ENCODE peak calls at places on chromosomes 1 and 21, in ten cellular contexts. U, F, Z, G, J, T, V, M, X and I are unnamed samples. For H4K20me1, the result is how much of the 10 kb centered on the place peaks cover.

GRCh38 chr1:151058682-151059341 is 610 bp downstream of the CDC42SE1 start:
- DNase-seq in U (peak), F (peak), Z (no peak), G (peak), J (no peak), T (peak), V (peak), M (peak), X (peak), I (no peak)

GRCh38 chr1:153670257-153670858 is 435 bp downstream of the ILF2 start:
- DNase-seq in U (no peak), F (peak), Z (peak), G (no peak), J (no peak), T (no peak), V (no peak), M (no peak), X (peak), I (no peak)

GRCh38 chr1:92728687-92729086 is 56.2 kb downstream of the EVI5 start:
- DNase-seq in U (no peak), F (peak), Z (no peak), G (peak), J (no peak), T (no peak), V (peak), M (peak), X (no peak), I (no peak)

GRCh38 chr1:24957808-24958752 is 28.0 kb upstream of the RUNX3 start:
- DNase-seq in U (no peak), F (no peak), Z (no peak), G (no peak), J (no peak), T (no peak), V (no peak), M (no peak), X (no peak), I (no peak)

GRCh38 chr1:231363624-231364023 is 25.5 kb downstream of the SPRTN start:
- DNase-seq in U (no peak), F (no peak), Z (no peak), G (no peak), J (no peak), T (no peak), V (no peak), M (no peak), X (no peak), I (no peak)

GRCh38 chr1:183272390-183272801 is 86.3 kb downstream of the LAMC2 start:
- DNase-seq in U (no peak), F (no peak), Z (peak), G (peak), J (no peak), T (no peak), V (peak), M (peak), X (no peak), I (no peak)

GRCh38 chr1:220901906-220902305 is 22.7 kb downstream of the HLX start:
- DNase-seq in U (no peak), F (no peak), Z (peak), G (no peak), J (no peak), T (no peak), V (no peak), M (peak), X (no peak), I (no peak)

GRCh38 chr1:206631085-206631509 is 4.2 kb upstream of the DYRK3 start:
- DNase-seq in U (peak), F (peak), Z (peak), G (peak), J (peak), T (peak), V (peak), M (peak), X (peak), I (peak)

GRCh38 chr1:43975249-43975961 is 645 bp downstream of the ATP6V0B start:
- DNase-seq in U (peak), F (peak), Z (peak), G (peak), J (no peak), T (no peak), V (no peak), M (no peak), X (peak), I (no peak)

GRCh38 chr1:192914696-192915095 is 105.9 kb downstream of the RGS2 start:
- DNase-seq in U (no peak), F (no peak), Z (no peak), G (no peak), J (no peak), T (no peak), V (no peak), M (no peak), X (no peak), I (no peak)

GRCh38 chr1:235588916-235589515 is 60.6 kb downstream of the GNG4 start:
- DNase-seq in U (peak), F (no peak), Z (peak), G (peak), J (no peak), T (no peak), V (no peak), M (peak), X (peak), I (no peak)

GRCh38 chr1:94927405-94928175 is 680 bp upstream of the CNN3 start:
- DNase-seq in U (peak), F (no peak), Z (peak), G (peak), J (no peak), T (peak), V (peak), M (peak), X (peak), I (no peak)

GRCh38 chr1:57860931-57861600 is 437.2 kb upstream of the DAB1 start:
- DNase-seq in U (no peak), F (no peak), Z (no peak), G (peak), J (no peak), T (no peak), V (peak), M (no peak), X (no peak), I (peak)

GRCh38 chr21:43740497-43741156 is 21.7 kb downstream of the PDXK start:
- DNase-seq in U (peak), F (no peak), Z (peak), G (no peak), J (no peak), T (peak), V (no peak), M (no peak), X (peak), I (no peak)

GRCh38 chr1:89952021-89952995 is 42.6 kb upstream of the ZNF326 start:
- DNase-seq in U (peak), F (no peak), Z (no peak), G (no peak), J (no peak), T (no peak), V (peak), M (peak), X (no peak), I (no peak)

GRCh38 chr1:231971397-231972233 is 345.0 kb downstream of the DISC1 start:
- DNase-seq in U (no peak), F (peak), Z (peak), G (peak), J (no peak), T (no peak), V (peak), M (peak), X (no peak), I (no peak)

GRCh38 chr1:241817331-241817792 is 30.6 kb upstream of the EXO1 start:
- DNase-seq in U (no peak), F (no peak), Z (peak), G (peak), J (no peak), T (no peak), V (peak), M (peak), X (no peak), I (no peak)

GRCh38 chr21:25179116-25179515 is 428.2 kb downstream of the MRPL39 start:
- DNase-seq in U (no peak), F (no peak), Z (no peak), G (no peak), J (no peak), T (no peak), V (peak), M (peak), X (no peak), I (no peak)

GRCh38 chr1:151871284-151872030 is 17.9 kb upstream of the THEM5 start:
- DNase-seq in U (no peak), F (no peak), Z (no peak), G (peak), J (no peak), T (no peak), V (no peak), M (no peak), X (no peak), I (no peak)

GRCh38 chr1:16048573-16049189 is 5.1 kb downstream of the CLCNKB start:
- DNase-seq in U (peak), F (peak), Z (peak), G (no peak), J (no peak), T (peak), V (peak), M (no peak), X (peak), I (no peak)

GRCh38 chr1:205505791-205506190 is 1.3 kb downstream of the CDK18 start:
- DNase-seq in U (no peak), F (no peak), Z (peak), G (peak), J (no peak), T (no peak), V (no peak), M (no peak), X (no peak), I (peak)

GRCh38 chr1:173477286-173478098 is at the start of gene PRDX6:
- DNase-seq in U (peak), F (peak), Z (peak), G (no peak), J (peak), T (peak), V (peak), M (peak), X (no peak), I (peak)

GRCh38 chr1:169130683-169131082 is 24.2 kb downstream of the ATP1B1 start:
- DNase-seq in U (no peak), F (no peak), Z (no peak), G (no peak), J (no peak), T (no peak), V (no peak), M (no peak), X (no peak), I (no peak)

GRCh38 chr21:46286668-46286982 is 483 bp downstream of the YBEY start:
- DNase-seq in U (no peak), F (no peak), Z (no peak), G (no peak), J (no peak), T (no peak), V (no peak), M (no peak), X (peak), I (no peak)

GRCh38 chr21:46285206-46285661 is at the start of gene MCM3AP:
- DNase-seq in U (no peak), F (peak), Z (no peak), G (no peak), J (no peak), T (no peak), V (no peak), M (no peak), X (no peak), I (no peak)

GRCh38 chr21:46284722-46285121 is 689 bp downstream of the MCM3AP start:
- DNase-seq in U (no peak), F (no peak), Z (no peak), G (no peak), J (no peak), T (no peak), V (no peak), M (no peak), X (no peak), I (no peak)

GRCh38 chr21:46285761-46286667 is at the start of gene YBEY:
- DNase-seq in U (peak), F (peak), Z (peak), G (peak), J (peak), T (peak), V (peak), M (peak), X (peak), I (peak)

GRCh38 chr21:46284077-46284644 is 1.2 kb downstream of the MCM3AP start:
- DNase-seq in U (no peak), F (no peak), Z (no peak), G (no peak), J (no peak), T (no peak), V (no peak), M (no peak), X (no peak), I (no peak)
- H4K20me1 ChIP-seq in U (under half), F (under half), Z (under half), G (under half), J (under half), T (under half), V (under half), M (under half), X (under half), I (under half)

GRCh38 chr1:226730064-226730463 is 9.0 kb downstream of the ITPKB start:
- DNase-seq in U (no peak), F (peak), Z (no peak), G (no peak), J (no peak), T (no peak), V (no peak), M (no peak), X (no peak), I (no peak)
- H4K20me1 ChIP-seq in U (under half), F (half or more), Z (under half), G (under half), J (under half), T (under half), V (under half), M (under half), X (under half), I (under half)

GRCh38 chr1:8523641-8524206 is 205.8 kb downstream of the SLC45A1 start:
- DNase-seq in U (no peak), F (peak), Z (no peak), G (no peak), J (no peak), T (no peak), V (no peak), M (no peak), X (no peak), I (no peak)

GRCh38 chr1:8529901-8530300 is 212.0 kb downstream of the SLC45A1 start:
- DNase-seq in U (no peak), F (no peak), Z (no peak), G (no peak), J (no peak), T (no peak), V (no peak), M (no peak), X (no peak), I (no peak)

GRCh38 chr1:8520483-8520966 is 202.6 kb downstream of the SLC45A1 start:
- DNase-seq in U (no peak), F (peak), Z (no peak), G (peak), J (no peak), T (no peak), V (no peak), M (no peak), X (no peak), I (no peak)

GRCh38 chr1:8525291-8526275 is 207.7 kb downstream of the SLC45A1 start:
- DNase-seq in U (peak), F (peak), Z (peak), G (peak), J (peak), T (peak), V (peak), M (peak), X (peak), I (peak)

DNA sequence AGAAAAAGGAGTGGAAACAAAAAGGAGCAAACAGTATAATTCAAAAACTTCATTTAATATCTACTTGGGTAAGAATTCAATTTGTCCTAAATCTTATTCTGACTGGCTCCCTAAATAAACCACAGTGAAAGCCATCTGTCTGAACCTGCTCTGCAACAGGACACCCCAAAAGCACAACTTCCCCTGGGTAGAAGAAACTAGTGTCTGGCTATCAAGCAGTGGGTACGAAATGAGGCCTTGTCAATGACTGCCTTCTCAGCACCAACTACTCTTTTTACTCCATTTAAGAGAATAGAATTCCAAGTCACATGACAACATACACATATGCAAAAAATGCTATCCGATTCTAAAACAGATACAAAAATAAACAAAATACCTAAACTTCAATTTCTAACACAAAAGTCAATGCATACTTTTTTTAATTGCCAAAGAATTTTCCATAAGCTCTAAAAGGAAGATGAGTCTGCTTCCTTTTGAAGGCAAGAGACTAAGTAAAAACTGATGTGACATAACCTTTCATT is 206.8 kb downstream of the SLC45A1 start:
- DNase-seq in U (no peak), F (peak), Z (no peak), G (no peak), J (no peak), T (no peak), V (no peak), M (peak), X (no peak), I (no peak)
- H4K20me1 ChIP-seq in U (under half), F (under half), Z (under half), G (under half), J (under half), T (under half), V (under half), M (under half), X (under half), I (under half)

GRCh38 chr1:31679676-31680230 is 24.1 kb downstream of the COL16A1 start:
- DNase-seq in U (peak), F (no peak), Z (no peak), G (no peak), J (no peak), T (no peak), V (no peak), M (no peak), X (no peak), I (no peak)

GRCh38 chr1:31679091-31679490 is 24.7 kb downstream of the COL16A1 start:
- DNase-seq in U (no peak), F (no peak), Z (no peak), G (no peak), J (no peak), T (no peak), V (no peak), M (no peak), X (no peak), I (no peak)

GRCh38 chr1:31677949-31678348 is 25.9 kb downstream of the COL16A1 start:
- DNase-seq in U (no peak), F (no peak), Z (no peak), G (no peak), J (no peak), T (no peak), V (no peak), M (no peak), X (no peak), I (no peak)

GRCh38 chr1:31677401-31677800 is 26.4 kb downstream of the COL16A1 start:
- DNase-seq in U (no peak), F (no peak), Z (no peak), G (no peak), J (no peak), T (no peak), V (no peak), M (no peak), X (no peak), I (no peak)

DNA sequence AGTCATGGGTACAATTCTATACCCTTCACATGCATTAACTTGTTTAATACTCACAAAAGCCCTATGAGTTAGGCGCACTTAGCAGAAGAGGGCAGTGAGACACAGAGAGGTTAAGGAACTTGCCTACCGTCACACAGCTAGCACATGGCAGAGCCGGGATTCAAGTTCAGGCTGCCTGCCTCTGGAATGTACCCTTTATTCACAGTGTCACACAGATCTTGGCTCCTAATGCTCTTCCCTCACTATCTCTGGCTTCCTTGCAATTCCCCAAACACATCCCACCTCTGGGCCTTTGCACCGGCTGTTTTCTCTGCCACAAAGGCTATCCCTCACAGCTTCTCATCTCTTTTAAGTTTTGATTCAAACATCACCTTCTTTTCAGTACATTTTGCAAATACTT is 25.1 kb downstream of the COL16A1 start:
- DNase-seq in U (no peak), F (no peak), Z (no peak), G (no peak), J (no peak), T (no peak), V (no peak), M (no peak), X (no peak), I (no peak)
- H4K20me1 ChIP-seq in U (under half), F (under half), Z (under half), G (under half), J (under half), T (under half), V (under half), M (under half), X (under half), I (under half)

DNA sequence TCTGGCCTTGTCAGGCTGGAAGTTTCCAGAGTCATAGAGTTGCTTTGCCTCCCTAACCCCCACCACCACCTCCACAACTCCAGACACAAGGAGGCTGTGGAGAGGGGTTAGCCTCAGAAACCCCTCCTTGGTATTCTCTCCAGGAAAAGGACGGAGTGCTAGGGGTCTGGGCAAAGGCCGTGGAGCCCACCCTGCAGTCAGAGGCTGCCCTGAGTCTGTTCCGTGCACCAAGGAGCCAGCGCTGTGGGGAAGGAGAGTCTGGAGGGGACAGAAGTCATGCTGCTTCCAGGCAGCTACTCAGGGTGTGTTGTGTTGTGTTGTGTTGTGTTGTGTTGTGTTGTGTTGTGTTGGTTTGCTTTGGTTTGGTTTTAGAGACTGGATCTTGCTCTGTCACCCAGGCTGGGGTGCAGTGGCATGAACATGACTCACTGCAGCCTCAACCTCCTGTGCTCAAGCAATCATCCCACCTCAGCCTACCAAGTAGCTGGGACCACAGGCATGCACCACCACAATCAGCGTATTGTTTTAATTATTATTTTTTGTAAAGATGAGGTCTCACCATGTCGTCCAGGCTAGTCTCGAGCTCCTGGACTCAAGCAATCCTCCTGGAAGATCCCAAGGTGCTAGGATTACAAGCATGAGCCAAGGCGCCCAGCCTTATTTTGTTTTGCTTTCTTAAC is 122.2 kb upstream of the TMEM51 start:
- DNase-seq in U (no peak), F (no peak), Z (peak), G (peak), J (no peak), T (no peak), V (no peak), M (peak), X (no peak), I (no peak)
- H4K20me1 ChIP-seq in U (under half), F (under half), Z (under half), G (under half), J (under half), T (under half), V (under half), M (under half), X (under half), I (under half)

DNA sequence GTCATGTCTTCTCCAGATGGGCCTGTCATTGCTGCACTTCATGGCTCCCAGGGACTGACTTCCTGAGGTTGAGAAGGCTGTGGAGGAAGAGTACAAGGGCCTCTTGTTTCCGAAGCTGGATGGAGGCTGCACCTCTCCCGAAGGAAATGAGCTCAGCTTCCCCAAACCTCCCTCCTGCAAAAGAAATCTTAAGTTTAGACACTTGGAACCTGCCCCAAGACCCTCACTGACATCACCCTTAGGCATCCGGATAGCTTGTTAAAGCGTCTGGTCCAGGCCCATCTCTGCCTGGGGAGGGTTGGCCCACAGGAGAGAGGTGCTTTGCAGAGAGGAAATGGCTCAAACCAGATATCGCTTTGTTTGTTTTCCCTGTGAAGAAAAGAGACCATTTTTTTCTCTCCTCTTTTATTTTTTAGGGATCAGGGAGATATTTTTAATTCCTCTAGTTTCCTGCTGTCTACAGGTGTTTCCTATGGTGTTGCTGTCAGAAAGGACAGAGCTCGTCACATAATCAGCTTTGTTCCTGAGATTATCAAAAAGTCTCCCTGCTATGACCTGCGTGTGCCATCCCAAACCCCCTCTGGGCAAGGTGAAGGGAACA is 25.0 kb downstream of the RCSD1 start:
- DNase-seq in U (no peak), F (no peak), Z (no peak), G (no peak), J (no peak), T (no peak), V (no peak), M (no peak), X (no peak), I (no peak)
- H4K20me1 ChIP-seq in U (under half), F (under half), Z (under half), G (under half), J (under half), T (under half), V (under half), M (under half), X (under half), I (under half)